ENCODE peak calls at places on chromosome 14, in ten cellular contexts. Y is glutamatergic neuron, B is retinal pigment epithelial cell, F is fibroblast of lung, G is WTC11, H is ovary, X is lower leg skin, S is tibial artery, A is NB4, M is mesothelial cell of epicardium. U is an unnamed sample.

GRCh38 chr14:27242874-27243273 is 645.0 kb upstream of the NOVA1 start:
- DNase-seq in Y (no peak), B (no peak), F (peak; percentile 0), G (no peak), H (no peak), X (no peak), S (no peak), A (peak; percentile 9), M (no peak), U (no peak)

GRCh38 chr14:80325112-80325511 is 113.8 kb upstream of the DIO2 start:
- DNase-seq in Y (no peak), B (no peak), F (no peak), G (no peak), H (no peak), X (no peak), S (no peak), A (no peak), M (no peak), U (no peak)

GRCh38 chr14:51436630-51437029 is 196.6 kb downstream of the TMX1 start:
- DNase-seq in Y (no peak), B (no peak), F (no peak), G (no peak), H (no peak), X (no peak), S (no peak), A (no peak), M (no peak), U (no peak)

GRCh38 chr14:26427059-26427458 is 170.8 kb downstream of the NOVA1 start:
- DNase-seq in Y (no peak), B (no peak), F (peak; percentile 75), G (no peak), H (no peak), X (no peak), S (peak; percentile 29), A (no peak), M (no peak), U (no peak)

GRCh38 chr14:102993523-102993922 is 63.8 kb downstream of the CDC42BPB start:
- DNase-seq in Y (no peak), B (no peak), F (peak; percentile 52), G (no peak), H (no peak), X (no peak), S (no peak), A (peak; percentile 76), M (no peak), U (no peak)

GRCh38 chr14:96095058-96095457 is 55.9 kb downstream of the C14orf132 start:
- DNase-seq in Y (no peak), B (no peak), F (no peak), G (no peak), H (no peak), X (peak; percentile 67), S (no peak), A (no peak), M (no peak), U (no peak)

GRCh38 chr14:68675233-68675577 is 117.7 kb downstream of the ZFP36L1 start:
- DNase-seq in Y (no peak), B (no peak), F (no peak), G (no peak), H (no peak), X (no peak), S (peak; percentile 7), A (no peak), M (no peak), U (no peak)

GRCh38 chr14:75175677-75176141 is 703 bp downstream of the TMED10 start:
- DNase-seq in Y (no peak), B (no peak), F (no peak), G (no peak), H (no peak), X (no peak), S (no peak), A (no peak), M (no peak), U (no peak)

GRCh38 chr14:80965041-80965440 is 9.6 kb downstream of the TSHR start:
- DNase-seq in Y (no peak), B (no peak), F (no peak), G (no peak), H (no peak), X (no peak), S (no peak), A (no peak), M (no peak), U (no peak)

GRCh38 chr14:24098229-24098926 is 4.3 kb downstream of the PCK2 start:
- DNase-seq in Y (no peak), B (no peak), F (no peak), G (no peak), H (peak; percentile 25), X (no peak), S (no peak), A (no peak), M (no peak), U (no peak)

GRCh38 chr14:55794655-55795583 is 214.9 kb downstream of the KTN1 start:
- DNase-seq in Y (no peak), B (no peak), F (no peak), G (no peak), H (no peak), X (no peak), S (no peak), A (no peak), M (no peak), U (no peak)

GRCh38 chr14:102683399-102684275 is 91.2 kb downstream of the RCOR1 start:
- DNase-seq in Y (peak; percentile 26), B (no peak), F (no peak), G (peak; percentile 36), H (no peak), X (no peak), S (no peak), A (no peak), M (no peak), U (no peak)

GRCh38 chr14:77025744-77026165 is 2.8 kb downstream of the IRF2BPL start:
- DNase-seq in Y (peak; percentile 46), B (no peak), F (no peak), G (peak; percentile 25), H (peak; percentile 59), X (no peak), S (no peak), A (no peak), M (no peak), U (no peak)
- TF ChIP-seq CTCF in Y (no peak), B (no peak), F (no peak), G (no peak), H (no peak), X (no peak), S (no peak), A (no peak), M (no peak), U (no peak)

DNA sequence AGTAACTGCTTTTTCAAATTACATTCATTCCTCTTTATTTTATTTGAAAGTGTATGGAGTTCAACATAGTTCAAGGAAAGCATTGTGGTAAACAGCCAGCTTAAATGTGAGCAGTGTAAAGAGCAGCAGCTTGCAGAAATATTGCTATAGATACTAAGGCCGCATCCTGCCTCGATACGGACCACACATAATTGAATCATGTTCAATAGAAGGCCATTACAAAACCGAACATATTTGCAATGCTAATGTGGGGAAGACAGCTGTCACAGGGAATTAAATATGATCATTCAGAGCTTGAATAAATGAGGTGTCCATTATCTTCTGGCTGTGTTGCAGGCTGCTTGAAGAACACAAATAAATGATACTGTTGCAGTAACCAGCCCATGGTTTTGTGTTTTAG is 173.1 kb downstream of the BRMS1L start:
- DNase-seq in Y (no peak), B (no peak), F (no peak), G (no peak), H (no peak), X (no peak), S (no peak), A (no peak), M (no peak), U (no peak)
- TF ChIP-seq CTCF in Y (no peak), B (no peak), F (no peak), G (no peak), H (no peak), X (no peak), S (no peak), A (no peak), M (no peak), U (no peak)

DNA sequence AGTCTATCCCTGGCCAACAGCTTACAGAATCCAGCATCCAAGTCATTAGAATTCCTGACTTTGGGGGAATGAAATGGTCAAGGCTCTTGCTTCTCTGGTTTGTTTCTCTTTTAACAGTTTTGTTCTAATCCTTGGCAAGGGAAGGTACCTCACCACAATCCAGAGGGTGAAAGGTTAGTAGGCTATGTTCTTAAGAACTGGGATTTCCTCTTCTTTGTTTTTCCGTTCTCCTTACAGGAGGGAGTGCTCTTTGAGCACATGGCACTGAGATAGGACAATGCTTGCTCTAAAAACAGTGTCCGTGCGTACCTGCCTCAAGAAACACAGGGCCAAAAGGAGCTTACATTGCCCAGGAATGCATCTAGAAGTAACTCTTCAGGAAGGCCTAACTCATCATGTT is 156.6 kb downstream of the GCH1 start:
- DNase-seq in Y (no peak), B (no peak), F (no peak), G (no peak), H (no peak), X (no peak), S (no peak), A (no peak), M (no peak), U (no peak)
- TF ChIP-seq CTCF in Y (no peak), B (no peak), F (no peak), G (no peak), H (no peak), X (no peak), S (no peak), A (no peak), M (no peak), U (no peak)

DNA sequence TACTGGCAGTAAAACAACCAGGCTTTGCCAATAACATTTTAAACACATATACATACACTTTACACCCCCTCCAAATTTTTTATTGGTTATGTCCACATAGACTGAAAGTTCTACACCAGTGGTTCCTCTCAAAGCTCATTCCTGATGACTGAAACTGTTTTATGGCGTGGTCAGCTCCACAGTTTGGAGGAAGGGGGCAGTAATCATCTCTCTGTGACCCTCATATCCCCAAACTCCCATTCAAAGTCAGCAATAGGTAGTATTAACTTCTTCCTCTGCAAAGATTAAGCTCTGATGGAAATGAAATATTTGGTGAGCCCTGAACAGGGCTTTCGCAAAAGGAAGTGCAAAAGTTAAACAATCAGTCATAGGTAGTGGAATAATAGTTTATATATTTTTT is 55.3 kb upstream of the DAAM1 start:
- DNase-seq in Y (no peak), B (no peak), F (peak; percentile 36), G (no peak), H (no peak), X (no peak), S (no peak), A (peak; percentile 18), M (no peak), U (no peak)
- TF ChIP-seq CTCF in Y (no peak), B (peak; percentile 34), F (peak; percentile 47), G (no peak), H (no peak), X (no peak), S (no peak), A (peak; percentile 15), M (no peak), U (no peak)

U was measured in neural crest cell.